ENCODE peak calls at places on chromosome X, in eight cellular contexts. One of them, this sample, is unnamed.
A peak's percentile ranks its signal among the peaks of the same experiment; 100 is the strongest.

GRCh38 chrX:129957241-129958099 is 25.0 kb upstream of the BCORL1 start:
- DNase-seq in activated T-cell treated with anti-CD3 and anti-CD28 coated beads, Interleukin-2, amount 50 U/mL, for 72 hours: peak; percentile 64
- DNase-seq in occipital lobe: peak; percentile 15
- DNase-seq in activated CD4-positive, alpha-beta T cell treated with anti-CD3 and anti-CD28 coated beads for 24 hours: no peak
- DNase-seq in CD8-positive, alpha-beta memory T cell: no peak
- DNase-seq in Daoy: peak; percentile 63
- DNase-seq in Karpas-422: peak; percentile 93
- DNase-seq in HEK293T: peak; percentile 85
- DNase-seq in this sample: peak; percentile 7

GRCh38 chrX:150954951-150955350 is 28.2 kb upstream of the HMGB3 start:
- DNase-seq in occipital lobe: no peak
- DNase-seq in activated T-cell treated with anti-CD3 and anti-CD28 coated beads, Interleukin-2, amount 50 U/mL, for 72 hours: no peak
- DNase-seq in HEK293T: no peak
- DNase-seq in activated CD4-positive, alpha-beta T cell treated with anti-CD3 and anti-CD28 coated beads for 24 hours: no peak
- DNase-seq in Karpas-422: no peak
- DNase-seq in Daoy: no peak
- DNase-seq in CD8-positive, alpha-beta memory T cell: no peak
- DNase-seq in this sample: no peak

GRCh38 chrX:136202889-136203288 is 48.3 kb downstream of the MAP7D3 start:
- DNase-seq in Daoy: no peak
- DNase-seq in CD8-positive, alpha-beta memory T cell: no peak
- DNase-seq in activated T-cell treated with anti-CD3 and anti-CD28 coated beads, Interleukin-2, amount 50 U/mL, for 72 hours: no peak
- DNase-seq in activated CD4-positive, alpha-beta T cell treated with anti-CD3 and anti-CD28 coated beads for 24 hours: no peak
- DNase-seq in Karpas-422: no peak
- DNase-seq in HEK293T: no peak
- DNase-seq in occipital lobe: no peak
- DNase-seq in this sample: no peak

GRCh38 chrX:47568656-47569295 is 7.8 kb downstream of the ARAF start:
- DNase-seq in CD8-positive, alpha-beta memory T cell: peak; percentile 7
- DNase-seq in Daoy: no peak
- DNase-seq in Karpas-422: peak; percentile 75
- DNase-seq in occipital lobe: no peak
- DNase-seq in activated CD4-positive, alpha-beta T cell treated with anti-CD3 and anti-CD28 coated beads for 24 hours: no peak
- DNase-seq in activated T-cell treated with anti-CD3 and anti-CD28 coated beads, Interleukin-2, amount 50 U/mL, for 72 hours: peak; percentile 48
- DNase-seq in HEK293T: peak; percentile 52
- DNase-seq in this sample: no peak

GRCh38 chrX:103343105-103343504 is 13.1 kb downstream of the TCEAL7 start:
- DNase-seq in activated T-cell treated with anti-CD3 and anti-CD28 coated beads, Interleukin-2, amount 50 U/mL, for 72 hours: peak; percentile 44
- DNase-seq in CD8-positive, alpha-beta memory T cell: no peak
- DNase-seq in occipital lobe: peak; percentile 2
- DNase-seq in Karpas-422: peak; percentile 76
- DNase-seq in HEK293T: peak; percentile 59
- DNase-seq in activated CD4-positive, alpha-beta T cell treated with anti-CD3 and anti-CD28 coated beads for 24 hours: no peak
- DNase-seq in Daoy: peak; percentile 12
- DNase-seq in this sample: no peak

GRCh38 chrX:23845316-23845932 is 62.3 kb downstream of the APOO start:
- DNase-seq in activated T-cell treated with anti-CD3 and anti-CD28 coated beads, Interleukin-2, amount 50 U/mL, for 72 hours: no peak
- DNase-seq in Daoy: no peak
- DNase-seq in activated CD4-positive, alpha-beta T cell treated with anti-CD3 and anti-CD28 coated beads for 24 hours: no peak
- DNase-seq in occipital lobe: no peak
- DNase-seq in HEK293T: no peak
- DNase-seq in Karpas-422: no peak
- DNase-seq in CD8-positive, alpha-beta memory T cell: no peak
- DNase-seq in this sample: no peak

GRCh38 chrX:36721990-36722389 is 286.2 kb upstream of the FAM47C start:
- DNase-seq in activated CD4-positive, alpha-beta T cell treated with anti-CD3 and anti-CD28 coated beads for 24 hours: no peak
- DNase-seq in activated T-cell treated with anti-CD3 and anti-CD28 coated beads, Interleukin-2, amount 50 U/mL, for 72 hours: no peak
- DNase-seq in occipital lobe: no peak
- DNase-seq in CD8-positive, alpha-beta memory T cell: no peak
- DNase-seq in Karpas-422: no peak
- DNase-seq in Daoy: no peak
- DNase-seq in HEK293T: no peak
- DNase-seq in this sample: no peak

GRCh38 chrX:134074151-134074550 is 88.8 kb upstream of the GPC3 start:
- DNase-seq in occipital lobe: no peak
- DNase-seq in HEK293T: no peak
- DNase-seq in Daoy: no peak
- DNase-seq in CD8-positive, alpha-beta memory T cell: no peak
- DNase-seq in Karpas-422: no peak
- DNase-seq in activated T-cell treated with anti-CD3 and anti-CD28 coated beads, Interleukin-2, amount 50 U/mL, for 72 hours: no peak
- DNase-seq in activated CD4-positive, alpha-beta T cell treated with anti-CD3 and anti-CD28 coated beads for 24 hours: no peak
- DNase-seq in this sample: no peak

GRCh38 chrX:107716045-107716684 is 59.4 kb downstream of the TSC22D3 start:
- DNase-seq in Karpas-422: no peak
- DNase-seq in occipital lobe: peak; percentile 15
- DNase-seq in activated T-cell treated with anti-CD3 and anti-CD28 coated beads, Interleukin-2, amount 50 U/mL, for 72 hours: peak; percentile 6
- DNase-seq in CD8-positive, alpha-beta memory T cell: peak; percentile 20
- DNase-seq in HEK293T: peak; percentile 46
- DNase-seq in activated CD4-positive, alpha-beta T cell treated with anti-CD3 and anti-CD28 coated beads for 24 hours: no peak
- DNase-seq in Daoy: peak; percentile 28
- DNase-seq in this sample: peak; percentile 31

GRCh38 chrX:121504148-121504547 is 456.7 kb downstream of the GLUD2 start:
- DNase-seq in HEK293T: no peak
- DNase-seq in activated CD4-positive, alpha-beta T cell treated with anti-CD3 and anti-CD28 coated beads for 24 hours: no peak
- DNase-seq in Karpas-422: no peak
- DNase-seq in Daoy: no peak
- DNase-seq in occipital lobe: no peak
- DNase-seq in activated T-cell treated with anti-CD3 and anti-CD28 coated beads, Interleukin-2, amount 50 U/mL, for 72 hours: no peak
- DNase-seq in CD8-positive, alpha-beta memory T cell: no peak
- DNase-seq in this sample: no peak

GRCh38 chrX:11381464-11381863 is 88.3 kb downstream of the AMELX start:
- DNase-seq in occipital lobe: no peak
- DNase-seq in activated T-cell treated with anti-CD3 and anti-CD28 coated beads, Interleukin-2, amount 50 U/mL, for 72 hours: peak; percentile 2
- DNase-seq in Karpas-422: peak; percentile 82
- DNase-seq in Daoy: peak; percentile 38
- DNase-seq in CD8-positive, alpha-beta memory T cell: no peak
- DNase-seq in HEK293T: peak; percentile 29
- DNase-seq in activated CD4-positive, alpha-beta T cell treated with anti-CD3 and anti-CD28 coated beads for 24 hours: no peak
- DNase-seq in this sample: no peak

GRCh38 chrX:31223817-31224216 is 152.0 kb upstream of the FTHL17 start:
- DNase-seq in HEK293T: no peak
- DNase-seq in occipital lobe: no peak
- DNase-seq in CD8-positive, alpha-beta memory T cell: no peak
- DNase-seq in Karpas-422: no peak
- DNase-seq in Daoy: peak; percentile 19
- DNase-seq in activated T-cell treated with anti-CD3 and anti-CD28 coated beads, Interleukin-2, amount 50 U/mL, for 72 hours: no peak
- DNase-seq in activated CD4-positive, alpha-beta T cell treated with anti-CD3 and anti-CD28 coated beads for 24 hours: no peak
- DNase-seq in this sample: no peak

GRCh38 chrX:23799469-23800065 is 16.6 kb downstream of the SAT1 start:
- DNase-seq in occipital lobe: no peak
- DNase-seq in Daoy: no peak
- DNase-seq in activated CD4-positive, alpha-beta T cell treated with anti-CD3 and anti-CD28 coated beads for 24 hours: no peak
- DNase-seq in activated T-cell treated with anti-CD3 and anti-CD28 coated beads, Interleukin-2, amount 50 U/mL, for 72 hours: no peak
- DNase-seq in Karpas-422: no peak
- DNase-seq in HEK293T: no peak
- DNase-seq in CD8-positive, alpha-beta memory T cell: no peak
- DNase-seq in this sample: no peak

GRCh38 chrX:131287556-131288179 is 1.4 kb downstream of the IGSF1 start:
- DNase-seq in activated T-cell treated with anti-CD3 and anti-CD28 coated beads, Interleukin-2, amount 50 U/mL, for 72 hours: no peak
- DNase-seq in occipital lobe: no peak
- DNase-seq in CD8-positive, alpha-beta memory T cell: no peak
- DNase-seq in Karpas-422: no peak
- DNase-seq in HEK293T: no peak
- DNase-seq in activated CD4-positive, alpha-beta T cell treated with anti-CD3 and anti-CD28 coated beads for 24 hours: no peak
- DNase-seq in Daoy: no peak
- DNase-seq in this sample: no peak

GRCh38 chrX:3326721-3327120 is 19.7 kb downstream of the MXRA5 start:
- DNase-seq in activated T-cell treated with anti-CD3 and anti-CD28 coated beads, Interleukin-2, amount 50 U/mL, for 72 hours: no peak
- DNase-seq in CD8-positive, alpha-beta memory T cell: no peak
- DNase-seq in Karpas-422: no peak
- DNase-seq in HEK293T: no peak
- DNase-seq in Daoy: no peak
- DNase-seq in occipital lobe: no peak
- DNase-seq in activated CD4-positive, alpha-beta T cell treated with anti-CD3 and anti-CD28 coated beads for 24 hours: no peak
- DNase-seq in this sample: no peak

GRCh38 chrX:70433848-70434351 is 10.7 kb upstream of the DLG3 start:
- DNase-seq in occipital lobe: peak; percentile 36
- DNase-seq in activated CD4-positive, alpha-beta T cell treated with anti-CD3 and anti-CD28 coated beads for 24 hours: peak; percentile 48
- DNase-seq in CD8-positive, alpha-beta memory T cell: peak; percentile 71
- DNase-seq in Karpas-422: peak; percentile 87
- DNase-seq in HEK293T: peak; percentile 82
- DNase-seq in Daoy: peak; percentile 64
- DNase-seq in activated T-cell treated with anti-CD3 and anti-CD28 coated beads, Interleukin-2, amount 50 U/mL, for 72 hours: peak; percentile 77
- DNase-seq in this sample: peak; percentile 53

GRCh38 chrX:40418413-40419195 is 162.2 kb upstream of the ATP6AP2 start:
- DNase-seq in occipital lobe: no peak
- DNase-seq in activated CD4-positive, alpha-beta T cell treated with anti-CD3 and anti-CD28 coated beads for 24 hours: no peak
- DNase-seq in HEK293T: no peak
- DNase-seq in activated T-cell treated with anti-CD3 and anti-CD28 coated beads, Interleukin-2, amount 50 U/mL, for 72 hours: peak; percentile 10
- DNase-seq in Daoy: no peak
- DNase-seq in CD8-positive, alpha-beta memory T cell: peak; percentile 13
- DNase-seq in Karpas-422: no peak
- DNase-seq in this sample: peak; percentile 1

GRCh38 chrX:105331244-105331643 is 110.8 kb upstream of the TEX13A start:
- DNase-seq in HEK293T: no peak
- DNase-seq in activated CD4-positive, alpha-beta T cell treated with anti-CD3 and anti-CD28 coated beads for 24 hours: no peak
- DNase-seq in Karpas-422: no peak
- DNase-seq in Daoy: peak; percentile 5
- DNase-seq in occipital lobe: no peak
- DNase-seq in activated T-cell treated with anti-CD3 and anti-CD28 coated beads, Interleukin-2, amount 50 U/mL, for 72 hours: no peak
- DNase-seq in CD8-positive, alpha-beta memory T cell: no peak
- DNase-seq in this sample: no peak

GRCh38 chrX:35166023-35166422 is 223.4 kb downstream of the FAM47B start:
- DNase-seq in Daoy: no peak
- DNase-seq in occipital lobe: no peak
- DNase-seq in Karpas-422: no peak
- DNase-seq in activated CD4-positive, alpha-beta T cell treated with anti-CD3 and anti-CD28 coated beads for 24 hours: no peak
- DNase-seq in HEK293T: no peak
- DNase-seq in activated T-cell treated with anti-CD3 and anti-CD28 coated beads, Interleukin-2, amount 50 U/mL, for 72 hours: no peak
- DNase-seq in CD8-positive, alpha-beta memory T cell: no peak
- DNase-seq in this sample: no peak

GRCh38 chrX:139931646-139932076 is 1.2 kb downstream of the ATP11C start:
- DNase-seq in activated CD4-positive, alpha-beta T cell treated with anti-CD3 and anti-CD28 coated beads for 24 hours: no peak
- DNase-seq in CD8-positive, alpha-beta memory T cell: no peak
- DNase-seq in Daoy: no peak
- DNase-seq in HEK293T: no peak
- DNase-seq in Karpas-422: no peak
- DNase-seq in activated T-cell treated with anti-CD3 and anti-CD28 coated beads, Interleukin-2, amount 50 U/mL, for 72 hours: no peak
- DNase-seq in occipital lobe: no peak
- DNase-seq in this sample: no peak

GRCh38 chrX:17859609-17860178 is 1.4 kb downstream of the RAI2 start:
- DNase-seq in Karpas-422: no peak
- DNase-seq in activated T-cell treated with anti-CD3 and anti-CD28 coated beads, Interleukin-2, amount 50 U/mL, for 72 hours: peak; percentile 31
- DNase-seq in CD8-positive, alpha-beta memory T cell: no peak
- DNase-seq in Daoy: no peak
- DNase-seq in occipital lobe: no peak
- DNase-seq in HEK293T: no peak
- DNase-seq in activated CD4-positive, alpha-beta T cell treated with anti-CD3 and anti-CD28 coated beads for 24 hours: no peak
- DNase-seq in this sample: no peak

GRCh38 chrX:53683556-53684414 is 2.7 kb downstream of the HUWE1 start:
- DNase-seq in activated CD4-positive, alpha-beta T cell treated with anti-CD3 and anti-CD28 coated beads for 24 hours: peak; percentile 74
- DNase-seq in HEK293T: peak; percentile 77
- DNase-seq in CD8-positive, alpha-beta memory T cell: peak; percentile 85
- DNase-seq in activated T-cell treated with anti-CD3 and anti-CD28 coated beads, Interleukin-2, amount 50 U/mL, for 72 hours: peak; percentile 93
- DNase-seq in occipital lobe: peak; percentile 89
- DNase-seq in Karpas-422: peak; percentile 98
- DNase-seq in Daoy: peak; percentile 95
- DNase-seq in this sample: peak; percentile 66

GRCh38 chrX:39859991-39860861 is 237.5 kb downstream of the BCOR start:
- DNase-seq in Daoy: peak; percentile 67
- DNase-seq in occipital lobe: peak; percentile 2
- DNase-seq in CD8-positive, alpha-beta memory T cell: peak; percentile 49
- DNase-seq in HEK293T: no peak
- DNase-seq in activated T-cell treated with anti-CD3 and anti-CD28 coated beads, Interleukin-2, amount 50 U/mL, for 72 hours: peak; percentile 90
- DNase-seq in Karpas-422: peak; percentile 41
- DNase-seq in activated CD4-positive, alpha-beta T cell treated with anti-CD3 and anti-CD28 coated beads for 24 hours: peak; percentile 76
- DNase-seq in this sample: no peak

GRCh38 chrX:153981771-153982533 is 9.4 kb downstream of the TMEM187 start:
- DNase-seq in occipital lobe: no peak
- DNase-seq in activated T-cell treated with anti-CD3 and anti-CD28 coated beads, Interleukin-2, amount 50 U/mL, for 72 hours: peak; percentile 68
- DNase-seq in CD8-positive, alpha-beta memory T cell: peak; percentile 46
- DNase-seq in Daoy: no peak
- DNase-seq in Karpas-422: no peak
- DNase-seq in HEK293T: no peak
- DNase-seq in activated CD4-positive, alpha-beta T cell treated with anti-CD3 and anti-CD28 coated beads for 24 hours: no peak
- DNase-seq in this sample: no peak

GRCh38 chrX:111123125-111123524 is 27.1 kb downstream of the PAK3 start:
- DNase-seq in occipital lobe: no peak
- DNase-seq in CD8-positive, alpha-beta memory T cell: no peak
- DNase-seq in activated T-cell treated with anti-CD3 and anti-CD28 coated beads, Interleukin-2, amount 50 U/mL, for 72 hours: no peak
- DNase-seq in Karpas-422: no peak
- DNase-seq in Daoy: no peak
- DNase-seq in activated CD4-positive, alpha-beta T cell treated with anti-CD3 and anti-CD28 coated beads for 24 hours: no peak
- DNase-seq in HEK293T: no peak
- DNase-seq in this sample: no peak

GRCh38 chrX:4379071-4379470 is 665.6 kb upstream of the PRKX start:
- DNase-seq in activated CD4-positive, alpha-beta T cell treated with anti-CD3 and anti-CD28 coated beads for 24 hours: no peak
- DNase-seq in occipital lobe: no peak
- DNase-seq in activated T-cell treated with anti-CD3 and anti-CD28 coated beads, Interleukin-2, amount 50 U/mL, for 72 hours: no peak
- DNase-seq in CD8-positive, alpha-beta memory T cell: no peak
- DNase-seq in HEK293T: no peak
- DNase-seq in Daoy: no peak
- DNase-seq in Karpas-422: no peak
- DNase-seq in this sample: no peak

GRCh38 chrX:10230222-10230621 is 73.4 kb downstream of the CLCN4 start:
- DNase-seq in Karpas-422: no peak
- DNase-seq in activated T-cell treated with anti-CD3 and anti-CD28 coated beads, Interleukin-2, amount 50 U/mL, for 72 hours: no peak
- DNase-seq in Daoy: no peak
- DNase-seq in occipital lobe: no peak
- DNase-seq in HEK293T: no peak
- DNase-seq in CD8-positive, alpha-beta memory T cell: no peak
- DNase-seq in activated CD4-positive, alpha-beta T cell treated with anti-CD3 and anti-CD28 coated beads for 24 hours: no peak
- DNase-seq in this sample: no peak

GRCh38 chrX:67624324-67624723 is 80.5 kb downstream of the AR start:
- DNase-seq in HEK293T: no peak
- DNase-seq in occipital lobe: no peak
- DNase-seq in activated T-cell treated with anti-CD3 and anti-CD28 coated beads, Interleukin-2, amount 50 U/mL, for 72 hours: no peak
- DNase-seq in activated CD4-positive, alpha-beta T cell treated with anti-CD3 and anti-CD28 coated beads for 24 hours: no peak
- DNase-seq in Daoy: no peak
- DNase-seq in Karpas-422: no peak
- DNase-seq in CD8-positive, alpha-beta memory T cell: no peak
- DNase-seq in this sample: no peak

GRCh38 chrX:129785160-129785947 is 5.6 kb downstream of the SASH3 start:
- DNase-seq in activated CD4-positive, alpha-beta T cell treated with anti-CD3 and anti-CD28 coated beads for 24 hours: no peak
- DNase-seq in HEK293T: no peak
- DNase-seq in CD8-positive, alpha-beta memory T cell: no peak
- DNase-seq in activated T-cell treated with anti-CD3 and anti-CD28 coated beads, Interleukin-2, amount 50 U/mL, for 72 hours: no peak
- DNase-seq in Daoy: no peak
- DNase-seq in Karpas-422: no peak
- DNase-seq in occipital lobe: no peak
- DNase-seq in this sample: no peak

GRCh38 chrX:76253432-76253831 is 80.6 kb downstream of the PBDC1 start:
- DNase-seq in Karpas-422: peak; percentile 88
- DNase-seq in occipital lobe: no peak
- DNase-seq in CD8-positive, alpha-beta memory T cell: peak; percentile 1
- DNase-seq in HEK293T: peak; percentile 54
- DNase-seq in Daoy: no peak
- DNase-seq in activated T-cell treated with anti-CD3 and anti-CD28 coated beads, Interleukin-2, amount 50 U/mL, for 72 hours: peak; percentile 43
- DNase-seq in activated CD4-positive, alpha-beta T cell treated with anti-CD3 and anti-CD28 coated beads for 24 hours: no peak
- DNase-seq in this sample: no peak

GRCh38 chrX:113514906-113515305 is 674.3 kb upstream of the AMOT start:
- DNase-seq in HEK293T: no peak
- DNase-seq in activated CD4-positive, alpha-beta T cell treated with anti-CD3 and anti-CD28 coated beads for 24 hours: no peak
- DNase-seq in Daoy: no peak
- DNase-seq in occipital lobe: no peak
- DNase-seq in activated T-cell treated with anti-CD3 and anti-CD28 coated beads, Interleukin-2, amount 50 U/mL, for 72 hours: no peak
- DNase-seq in Karpas-422: no peak
- DNase-seq in CD8-positive, alpha-beta memory T cell: no peak
- DNase-seq in this sample: no peak

GRCh38 chrX:32530802-32531403 is 680.4 kb downstream of the DMD start:
- DNase-seq in HEK293T: peak; percentile 13
- DNase-seq in CD8-positive, alpha-beta memory T cell: no peak
- DNase-seq in activated T-cell treated with anti-CD3 and anti-CD28 coated beads, Interleukin-2, amount 50 U/mL, for 72 hours: peak; percentile 12
- DNase-seq in Daoy: peak; percentile 29
- DNase-seq in Karpas-422: peak; percentile 82
- DNase-seq in activated CD4-positive, alpha-beta T cell treated with anti-CD3 and anti-CD28 coated beads for 24 hours: peak; percentile 15
- DNase-seq in occipital lobe: no peak
- DNase-seq in this sample: no peak

GRCh38 chrX:103629295-103630170 is 758 bp downstream of the TCEAL1 start:
- DNase-seq in activated T-cell treated with anti-CD3 and anti-CD28 coated beads, Interleukin-2, amount 50 U/mL, for 72 hours: peak; percentile 11
- DNase-seq in Daoy: peak; percentile 63
- DNase-seq in Karpas-422: peak; percentile 55
- DNase-seq in activated CD4-positive, alpha-beta T cell treated with anti-CD3 and anti-CD28 coated beads for 24 hours: no peak
- DNase-seq in CD8-positive, alpha-beta memory T cell: no peak
- DNase-seq in occipital lobe: peak; percentile 44
- DNase-seq in HEK293T: peak; percentile 82
- DNase-seq in this sample: peak; percentile 78

GRCh38 chrX:144732588-144732987 is 514.7 kb upstream of the SPANXN1 start:
- DNase-seq in Karpas-422: no peak
- DNase-seq in occipital lobe: no peak
- DNase-seq in activated T-cell treated with anti-CD3 and anti-CD28 coated beads, Interleukin-2, amount 50 U/mL, for 72 hours: no peak
- DNase-seq in CD8-positive, alpha-beta memory T cell: no peak
- DNase-seq in activated CD4-positive, alpha-beta T cell treated with anti-CD3 and anti-CD28 coated beads for 24 hours: no peak
- DNase-seq in Daoy: no peak
- DNase-seq in HEK293T: no peak
- DNase-seq in this sample: no peak

This sample was measured in hypothalamus.